ENCODE peak calls at places on chromosomes 5 and 9, in five cellular contexts. One of them, this sample, is unnamed.

GRCh38 chr5:368162-369084 is 46.9 kb downstream of the AHRR start:
- DNase-seq in stimulated activated naive CD8-positive, alpha-beta T cell treated with anti-CD3 and anti-CD28 coated beads, Interleukin-15, Interleukin-2, amounts not matched to agents 100 U/mL and 50 U/mL, for 24 hours: peak
- DNase-seq in stimulated activated CD4-positive, alpha-beta T cell treated with anti-CD3 and anti-CD28 coated beads, Interleukin-15, amount 100 ng/mL, for 24 hours: peak
- DNase-seq in BJ: peak
- DNase-seq in smooth muscle cell of the brain vasculature: no peak
- DNase-seq in this sample: peak

GRCh38 chr5:96968074-96968473 is 32.2 kb downstream of the LNPEP start:
- DNase-seq in stimulated activated naive CD8-positive, alpha-beta T cell treated with anti-CD3 and anti-CD28 coated beads, Interleukin-15, Interleukin-2, amounts not matched to agents 100 U/mL and 50 U/mL, for 24 hours: no peak
- DNase-seq in stimulated activated CD4-positive, alpha-beta T cell treated with anti-CD3 and anti-CD28 coated beads, Interleukin-15, amount 100 ng/mL, for 24 hours: no peak
- DNase-seq in BJ: no peak
- DNase-seq in smooth muscle cell of the brain vasculature: no peak
- DNase-seq in this sample: no peak

GRCh38 chr5:135069016-135069770 is 35.2 kb upstream of the PITX1 start:
- DNase-seq in stimulated activated naive CD8-positive, alpha-beta T cell treated with anti-CD3 and anti-CD28 coated beads, Interleukin-15, Interleukin-2, amounts not matched to agents 100 U/mL and 50 U/mL, for 24 hours: no peak
- DNase-seq in stimulated activated CD4-positive, alpha-beta T cell treated with anti-CD3 and anti-CD28 coated beads, Interleukin-15, amount 100 ng/mL, for 24 hours: no peak
- DNase-seq in BJ: no peak
- DNase-seq in smooth muscle cell of the brain vasculature: no peak
- DNase-seq in this sample: no peak

GRCh38 chr5:151029856-151030336 is 9.5 kb downstream of the GPX3 start:
- DNase-seq in stimulated activated naive CD8-positive, alpha-beta T cell treated with anti-CD3 and anti-CD28 coated beads, Interleukin-15, Interleukin-2, amounts not matched to agents 100 U/mL and 50 U/mL, for 24 hours: no peak
- DNase-seq in stimulated activated CD4-positive, alpha-beta T cell treated with anti-CD3 and anti-CD28 coated beads, Interleukin-15, amount 100 ng/mL, for 24 hours: no peak
- DNase-seq in BJ: no peak
- DNase-seq in smooth muscle cell of the brain vasculature: no peak
- DNase-seq in this sample: no peak

GRCh38 chr9:36074870-36075532 is 38.3 kb downstream of the RECK start:
- DNase-seq in stimulated activated naive CD8-positive, alpha-beta T cell treated with anti-CD3 and anti-CD28 coated beads, Interleukin-15, Interleukin-2, amounts not matched to agents 100 U/mL and 50 U/mL, for 24 hours: no peak
- DNase-seq in stimulated activated CD4-positive, alpha-beta T cell treated with anti-CD3 and anti-CD28 coated beads, Interleukin-15, amount 100 ng/mL, for 24 hours: no peak
- DNase-seq in BJ: peak
- DNase-seq in smooth muscle cell of the brain vasculature: peak
- DNase-seq in this sample: peak

GRCh38 chr9:138117836-138118235 is 240.3 kb downstream of the CACNA1B start:
- DNase-seq in stimulated activated naive CD8-positive, alpha-beta T cell treated with anti-CD3 and anti-CD28 coated beads, Interleukin-15, Interleukin-2, amounts not matched to agents 100 U/mL and 50 U/mL, for 24 hours: no peak
- DNase-seq in stimulated activated CD4-positive, alpha-beta T cell treated with anti-CD3 and anti-CD28 coated beads, Interleukin-15, amount 100 ng/mL, for 24 hours: no peak
- DNase-seq in BJ: no peak
- DNase-seq in smooth muscle cell of the brain vasculature: no peak
- DNase-seq in this sample: no peak

GRCh38 chr5:132310141-132310834 is 16.1 kb downstream of the SLC22A4 start:
- DNase-seq in stimulated activated naive CD8-positive, alpha-beta T cell treated with anti-CD3 and anti-CD28 coated beads, Interleukin-15, Interleukin-2, amounts not matched to agents 100 U/mL and 50 U/mL, for 24 hours: no peak
- DNase-seq in stimulated activated CD4-positive, alpha-beta T cell treated with anti-CD3 and anti-CD28 coated beads, Interleukin-15, amount 100 ng/mL, for 24 hours: no peak
- DNase-seq in BJ: no peak
- DNase-seq in smooth muscle cell of the brain vasculature: no peak
- DNase-seq in this sample: no peak

GRCh38 chr5:174221454-174221853 is 175.9 kb downstream of the NSG2 start:
- DNase-seq in stimulated activated naive CD8-positive, alpha-beta T cell treated with anti-CD3 and anti-CD28 coated beads, Interleukin-15, Interleukin-2, amounts not matched to agents 100 U/mL and 50 U/mL, for 24 hours: no peak
- DNase-seq in stimulated activated CD4-positive, alpha-beta T cell treated with anti-CD3 and anti-CD28 coated beads, Interleukin-15, amount 100 ng/mL, for 24 hours: no peak
- DNase-seq in BJ: no peak
- DNase-seq in smooth muscle cell of the brain vasculature: no peak
- DNase-seq in this sample: no peak

GRCh38 chr9:682633-683508 is 158.6 kb upstream of the DMRT1 start:
- DNase-seq in stimulated activated naive CD8-positive, alpha-beta T cell treated with anti-CD3 and anti-CD28 coated beads, Interleukin-15, Interleukin-2, amounts not matched to agents 100 U/mL and 50 U/mL, for 24 hours: no peak
- DNase-seq in stimulated activated CD4-positive, alpha-beta T cell treated with anti-CD3 and anti-CD28 coated beads, Interleukin-15, amount 100 ng/mL, for 24 hours: no peak
- DNase-seq in BJ: no peak
- DNase-seq in smooth muscle cell of the brain vasculature: no peak
- DNase-seq in this sample: no peak

GRCh38 chr9:126617740-126618133 is 4.0 kb downstream of the LMX1B start:
- DNase-seq in stimulated activated naive CD8-positive, alpha-beta T cell treated with anti-CD3 and anti-CD28 coated beads, Interleukin-15, Interleukin-2, amounts not matched to agents 100 U/mL and 50 U/mL, for 24 hours: no peak
- DNase-seq in stimulated activated CD4-positive, alpha-beta T cell treated with anti-CD3 and anti-CD28 coated beads, Interleukin-15, amount 100 ng/mL, for 24 hours: no peak
- DNase-seq in BJ: no peak
- DNase-seq in smooth muscle cell of the brain vasculature: no peak
- DNase-seq in this sample: no peak

GRCh38 chr5:81537905-81538535 is 144.1 kb upstream of the ACOT12 start:
- DNase-seq in stimulated activated naive CD8-positive, alpha-beta T cell treated with anti-CD3 and anti-CD28 coated beads, Interleukin-15, Interleukin-2, amounts not matched to agents 100 U/mL and 50 U/mL, for 24 hours: no peak
- DNase-seq in stimulated activated CD4-positive, alpha-beta T cell treated with anti-CD3 and anti-CD28 coated beads, Interleukin-15, amount 100 ng/mL, for 24 hours: no peak
- DNase-seq in BJ: no peak
- DNase-seq in smooth muscle cell of the brain vasculature: no peak
- DNase-seq in this sample: no peak

GRCh38 chr5:142960309-142960696 is 190.1 kb downstream of the ARHGAP26 start:
- DNase-seq in stimulated activated naive CD8-positive, alpha-beta T cell treated with anti-CD3 and anti-CD28 coated beads, Interleukin-15, Interleukin-2, amounts not matched to agents 100 U/mL and 50 U/mL, for 24 hours: no peak
- DNase-seq in stimulated activated CD4-positive, alpha-beta T cell treated with anti-CD3 and anti-CD28 coated beads, Interleukin-15, amount 100 ng/mL, for 24 hours: no peak
- DNase-seq in BJ: peak
- DNase-seq in smooth muscle cell of the brain vasculature: no peak
- DNase-seq in this sample: no peak

GRCh38 chr9:37425298-37425752 is 2.8 kb downstream of the GRHPR start:
- DNase-seq in stimulated activated naive CD8-positive, alpha-beta T cell treated with anti-CD3 and anti-CD28 coated beads, Interleukin-15, Interleukin-2, amounts not matched to agents 100 U/mL and 50 U/mL, for 24 hours: no peak
- DNase-seq in stimulated activated CD4-positive, alpha-beta T cell treated with anti-CD3 and anti-CD28 coated beads, Interleukin-15, amount 100 ng/mL, for 24 hours: no peak
- DNase-seq in BJ: no peak
- DNase-seq in smooth muscle cell of the brain vasculature: peak
- DNase-seq in this sample: no peak

GRCh38 chr9:112819635-112820496 is 69.3 kb downstream of the SNX30 start:
- DNase-seq in stimulated activated naive CD8-positive, alpha-beta T cell treated with anti-CD3 and anti-CD28 coated beads, Interleukin-15, Interleukin-2, amounts not matched to agents 100 U/mL and 50 U/mL, for 24 hours: no peak
- DNase-seq in stimulated activated CD4-positive, alpha-beta T cell treated with anti-CD3 and anti-CD28 coated beads, Interleukin-15, amount 100 ng/mL, for 24 hours: peak
- DNase-seq in BJ: peak
- DNase-seq in smooth muscle cell of the brain vasculature: peak
- DNase-seq in this sample: no peak

GRCh38 chr5:76718381-76718832 is 2.5 kb downstream of the F2R start:
- DNase-seq in stimulated activated naive CD8-positive, alpha-beta T cell treated with anti-CD3 and anti-CD28 coated beads, Interleukin-15, Interleukin-2, amounts not matched to agents 100 U/mL and 50 U/mL, for 24 hours: no peak
- DNase-seq in stimulated activated CD4-positive, alpha-beta T cell treated with anti-CD3 and anti-CD28 coated beads, Interleukin-15, amount 100 ng/mL, for 24 hours: no peak
- DNase-seq in BJ: no peak
- DNase-seq in smooth muscle cell of the brain vasculature: no peak
- DNase-seq in this sample: no peak

GRCh38 chr9:92292338-92293074 is 991 bp downstream of the IARS1 start:
- DNase-seq in stimulated activated naive CD8-positive, alpha-beta T cell treated with anti-CD3 and anti-CD28 coated beads, Interleukin-15, Interleukin-2, amounts not matched to agents 100 U/mL and 50 U/mL, for 24 hours: no peak
- DNase-seq in stimulated activated CD4-positive, alpha-beta T cell treated with anti-CD3 and anti-CD28 coated beads, Interleukin-15, amount 100 ng/mL, for 24 hours: no peak
- DNase-seq in BJ: no peak
- DNase-seq in smooth muscle cell of the brain vasculature: no peak
- DNase-seq in this sample: no peak

GRCh38 chr9:127153484-127153883 is 31.0 kb upstream of the ANGPTL2 start:
- DNase-seq in stimulated activated naive CD8-positive, alpha-beta T cell treated with anti-CD3 and anti-CD28 coated beads, Interleukin-15, Interleukin-2, amounts not matched to agents 100 U/mL and 50 U/mL, for 24 hours: no peak
- DNase-seq in stimulated activated CD4-positive, alpha-beta T cell treated with anti-CD3 and anti-CD28 coated beads, Interleukin-15, amount 100 ng/mL, for 24 hours: no peak
- DNase-seq in BJ: no peak
- DNase-seq in smooth muscle cell of the brain vasculature: no peak
- DNase-seq in this sample: no peak

GRCh38 chr5:50694027-50694590 is 27.7 kb downstream of the PARP8 start:
- DNase-seq in stimulated activated naive CD8-positive, alpha-beta T cell treated with anti-CD3 and anti-CD28 coated beads, Interleukin-15, Interleukin-2, amounts not matched to agents 100 U/mL and 50 U/mL, for 24 hours: no peak
- DNase-seq in stimulated activated CD4-positive, alpha-beta T cell treated with anti-CD3 and anti-CD28 coated beads, Interleukin-15, amount 100 ng/mL, for 24 hours: no peak
- DNase-seq in BJ: no peak
- DNase-seq in smooth muscle cell of the brain vasculature: no peak
- DNase-seq in this sample: no peak

GRCh38 chr9:89278997-89279739 is 31.8 kb upstream of the CKS2 start:
- DNase-seq in stimulated activated naive CD8-positive, alpha-beta T cell treated with anti-CD3 and anti-CD28 coated beads, Interleukin-15, Interleukin-2, amounts not matched to agents 100 U/mL and 50 U/mL, for 24 hours: peak
- DNase-seq in stimulated activated CD4-positive, alpha-beta T cell treated with anti-CD3 and anti-CD28 coated beads, Interleukin-15, amount 100 ng/mL, for 24 hours: no peak
- DNase-seq in BJ: no peak
- DNase-seq in smooth muscle cell of the brain vasculature: peak
- DNase-seq in this sample: peak

GRCh38 chr9:131001021-131001420 is 8.0 kb upstream of the LAMC3 start:
- DNase-seq in stimulated activated naive CD8-positive, alpha-beta T cell treated with anti-CD3 and anti-CD28 coated beads, Interleukin-15, Interleukin-2, amounts not matched to agents 100 U/mL and 50 U/mL, for 24 hours: no peak
- DNase-seq in stimulated activated CD4-positive, alpha-beta T cell treated with anti-CD3 and anti-CD28 coated beads, Interleukin-15, amount 100 ng/mL, for 24 hours: no peak
- DNase-seq in BJ: no peak
- DNase-seq in smooth muscle cell of the brain vasculature: no peak
- DNase-seq in this sample: no peak

GRCh38 chr5:112914584-112914983 is 7.4 kb downstream of the REEP5 start:
- DNase-seq in stimulated activated naive CD8-positive, alpha-beta T cell treated with anti-CD3 and anti-CD28 coated beads, Interleukin-15, Interleukin-2, amounts not matched to agents 100 U/mL and 50 U/mL, for 24 hours: no peak
- DNase-seq in stimulated activated CD4-positive, alpha-beta T cell treated with anti-CD3 and anti-CD28 coated beads, Interleukin-15, amount 100 ng/mL, for 24 hours: no peak
- DNase-seq in BJ: no peak
- DNase-seq in smooth muscle cell of the brain vasculature: no peak
- DNase-seq in this sample: no peak

GRCh38 chr9:126827227-126827626 is 22.4 kb downstream of the ZBTB43 start:
- DNase-seq in stimulated activated naive CD8-positive, alpha-beta T cell treated with anti-CD3 and anti-CD28 coated beads, Interleukin-15, Interleukin-2, amounts not matched to agents 100 U/mL and 50 U/mL, for 24 hours: no peak
- DNase-seq in stimulated activated CD4-positive, alpha-beta T cell treated with anti-CD3 and anti-CD28 coated beads, Interleukin-15, amount 100 ng/mL, for 24 hours: no peak
- DNase-seq in BJ: no peak
- DNase-seq in smooth muscle cell of the brain vasculature: no peak
- DNase-seq in this sample: no peak

GRCh38 chr5:10009802-10010201 is 239.9 kb downstream of the ATPSCKMT start:
- DNase-seq in stimulated activated naive CD8-positive, alpha-beta T cell treated with anti-CD3 and anti-CD28 coated beads, Interleukin-15, Interleukin-2, amounts not matched to agents 100 U/mL and 50 U/mL, for 24 hours: no peak
- DNase-seq in stimulated activated CD4-positive, alpha-beta T cell treated with anti-CD3 and anti-CD28 coated beads, Interleukin-15, amount 100 ng/mL, for 24 hours: no peak
- DNase-seq in BJ: no peak
- DNase-seq in smooth muscle cell of the brain vasculature: no peak
- DNase-seq in this sample: no peak

GRCh38 chr9:137945581-137945980 is 68.0 kb downstream of the CACNA1B start:
- DNase-seq in stimulated activated naive CD8-positive, alpha-beta T cell treated with anti-CD3 and anti-CD28 coated beads, Interleukin-15, Interleukin-2, amounts not matched to agents 100 U/mL and 50 U/mL, for 24 hours: no peak
- DNase-seq in stimulated activated CD4-positive, alpha-beta T cell treated with anti-CD3 and anti-CD28 coated beads, Interleukin-15, amount 100 ng/mL, for 24 hours: no peak
- DNase-seq in BJ: no peak
- DNase-seq in smooth muscle cell of the brain vasculature: no peak
- DNase-seq in this sample: no peak

GRCh38 chr9:88303785-88304495 is 84.3 kb upstream of the SPIN1 start:
- DNase-seq in stimulated activated naive CD8-positive, alpha-beta T cell treated with anti-CD3 and anti-CD28 coated beads, Interleukin-15, Interleukin-2, amounts not matched to agents 100 U/mL and 50 U/mL, for 24 hours: peak
- DNase-seq in stimulated activated CD4-positive, alpha-beta T cell treated with anti-CD3 and anti-CD28 coated beads, Interleukin-15, amount 100 ng/mL, for 24 hours: peak
- DNase-seq in BJ: peak
- DNase-seq in smooth muscle cell of the brain vasculature: no peak
- DNase-seq in this sample: no peak

GRCh38 chr5:79495311-79495710 is 18.6 kb downstream of the HOMER1 start:
- DNase-seq in stimulated activated naive CD8-positive, alpha-beta T cell treated with anti-CD3 and anti-CD28 coated beads, Interleukin-15, Interleukin-2, amounts not matched to agents 100 U/mL and 50 U/mL, for 24 hours: no peak
- DNase-seq in stimulated activated CD4-positive, alpha-beta T cell treated with anti-CD3 and anti-CD28 coated beads, Interleukin-15, amount 100 ng/mL, for 24 hours: no peak
- DNase-seq in BJ: no peak
- DNase-seq in smooth muscle cell of the brain vasculature: no peak
- DNase-seq in this sample: no peak

GRCh38 chr5:39149966-39150365 is 69.4 kb downstream of the FYB1 start:
- DNase-seq in stimulated activated naive CD8-positive, alpha-beta T cell treated with anti-CD3 and anti-CD28 coated beads, Interleukin-15, Interleukin-2, amounts not matched to agents 100 U/mL and 50 U/mL, for 24 hours: no peak
- DNase-seq in stimulated activated CD4-positive, alpha-beta T cell treated with anti-CD3 and anti-CD28 coated beads, Interleukin-15, amount 100 ng/mL, for 24 hours: no peak
- DNase-seq in BJ: no peak
- DNase-seq in smooth muscle cell of the brain vasculature: no peak
- DNase-seq in this sample: no peak

GRCh38 chr9:23826120-23826629 is at the start of gene ELAVL2:
- DNase-seq in stimulated activated naive CD8-positive, alpha-beta T cell treated with anti-CD3 and anti-CD28 coated beads, Interleukin-15, Interleukin-2, amounts not matched to agents 100 U/mL and 50 U/mL, for 24 hours: peak
- DNase-seq in stimulated activated CD4-positive, alpha-beta T cell treated with anti-CD3 and anti-CD28 coated beads, Interleukin-15, amount 100 ng/mL, for 24 hours: peak
- DNase-seq in BJ: peak
- DNase-seq in smooth muscle cell of the brain vasculature: peak
- DNase-seq in this sample: peak

This sample was measured in brain pericyte.